ENCODE peak calls at places on chromosomes 7 and 10, in seven cellular contexts. Q is uterus; T is cardiac muscle cell; R is GM23338; I is CD8-positive, alpha-beta memory T cell; M is K562; H is mesenchymal stem cell. B is an unnamed sample. For H3K36me3, the result is how much of the 10 kb centered on the place peaks cover.

GRCh38 chr10:79050896-79051555 is 17.7 kb upstream of the ZMIZ1 start:
- DNase-seq in I (no peak), T (peak), R (no peak), H (no peak), M (no peak), Q (peak), B (no peak)

GRCh38 chr10:73183882-73184281 is 16.0 kb downstream of the FAM149B1 start:
- DNase-seq in Q (no peak), R (no peak), I (no peak), M (peak), T (peak), H (no peak), B (no peak)

GRCh38 chr7:131123991-131124629 is 203.6 kb upstream of the MKLN1 start:
- DNase-seq in H (no peak), R (no peak), T (no peak), I (no peak), Q (no peak), M (no peak), B (no peak)

GRCh38 chr7:102472126-102473041 is 6.3 kb downstream of the POLR2J start:
- DNase-seq in M (peak), R (no peak), Q (no peak), H (no peak), I (no peak), T (no peak), B (no peak)

GRCh38 chr10:15439381-15439837 is 68.3 kb upstream of the FAM171A1 start:
- DNase-seq in I (no peak), M (peak), R (peak), H (peak), Q (peak), T (peak), B (peak)

GRCh38 chr10:110355181-110355831 is 50.6 kb upstream of the SMNDC1 start:
- DNase-seq in R (no peak), Q (no peak), I (no peak), M (no peak), H (no peak), T (no peak), B (no peak)

GRCh38 chr10:42953684-42954674 is 122.9 kb upstream of the RET start:
- DNase-seq in I (no peak), H (no peak), T (no peak), R (no peak), M (no peak), Q (no peak), B (peak)

GRCh38 chr10:30413996-30414576 is 19.9 kb upstream of the MAP3K8 start:
- DNase-seq in R (peak), M (peak), I (no peak), T (peak), H (peak), Q (no peak), B (no peak)

GRCh38 chr10:46299531-46300366 is 13.0 kb downstream of the ANTXRL start:
- DNase-seq in H (no peak), T (no peak), M (no peak), Q (no peak), R (no peak), I (no peak), B (no peak)

GRCh38 chr7:117424090-117424829 is 3.0 kb downstream of the ASZ1 start:
- DNase-seq in I (no peak), H (no peak), R (no peak), T (no peak), M (no peak), Q (no peak), B (no peak)

GRCh38 chr7:15508258-15508657 is 53.6 kb downstream of the AGMO start:
- DNase-seq in H (peak), R (no peak), Q (no peak), T (peak), I (no peak), M (no peak), B (no peak)

GRCh38 chr10:114392112-114392835 is 12.0 kb downstream of the AFAP1L2 start:
- DNase-seq in M (no peak), T (no peak), H (no peak), I (no peak), Q (no peak), R (no peak), B (peak)

GRCh38 chr10:43754569-43755260 is 106.0 kb upstream of the ZNF32 start:
- DNase-seq in T (no peak), I (no peak), R (peak), H (no peak), Q (no peak), M (no peak), B (no peak)

GRCh38 chr10:3364768-3365480 is 192.3 kb upstream of the PITRM1 start:
- DNase-seq in R (no peak), H (no peak), Q (no peak), M (no peak), I (no peak), T (no peak), B (no peak)

GRCh38 chr10:75428434-75429158 is 2.8 kb upstream of the LRMDA start:
- DNase-seq in M (peak), T (no peak), I (no peak), Q (no peak), R (no peak), H (peak), B (no peak)

GRCh38 chr10:66183028-66183427 is 742.8 kb upstream of the LRRTM3 start:
- DNase-seq in M (no peak), R (no peak), H (no peak), Q (no peak), I (no peak), T (no peak), B (no peak)

GRCh38 chr7:2530076-2530967 is 10.7 kb downstream of the LFNG start:
- DNase-seq in Q (no peak), R (no peak), T (no peak), I (peak), M (peak), H (no peak), B (no peak)

GRCh38 chr7:44827567-44827966 is 20.3 kb downstream of the H2AZ2 start:
- DNase-seq in T (no peak), M (no peak), I (no peak), Q (no peak), R (no peak), H (no peak), B (no peak)

GRCh38 chr7:50140688-50141087 is 47.6 kb upstream of the ZPBP start:
- DNase-seq in Q (no peak), R (no peak), T (no peak), I (no peak), M (no peak), H (no peak), B (no peak)

GRCh38 chr7:39509912-39510311 is 56.3 kb upstream of the YAE1 start:
- DNase-seq in T (no peak), M (no peak), H (no peak), Q (no peak), R (no peak), I (no peak), B (no peak)

GRCh38 chr7:5396542-5396941 is 27.1 kb downstream of the TNRC18 start:
- DNase-seq in I (peak), H (peak), R (no peak), T (peak), Q (no peak), M (no peak), B (no peak)

GRCh38 chr10:117075064-117075463 is 63.0 kb downstream of the VAX1 start:
- DNase-seq in M (no peak), T (no peak), R (no peak), H (peak), Q (no peak), I (no peak), B (no peak)

GRCh38 chr7:134695321-134695860 is 48.7 kb downstream of the BPGM start:
- DNase-seq in I (no peak), T (peak), Q (no peak), M (no peak), R (no peak), H (no peak), B (no peak)

GRCh38 chr7:96321041-96321669 is 743 bp downstream of the SLC25A13 start:
- DNase-seq in H (peak), T (peak), R (peak), M (peak), Q (peak), I (peak), B (peak)

GRCh38 chr10:14360951-14361350 is 30.2 kb upstream of the FRMD4A start:
- DNase-seq in Q (no peak), M (no peak), T (no peak), H (no peak), I (no peak), R (no peak), B (no peak)

GRCh38 chr10:90960355-90960814 is 39.5 kb upstream of the ANKRD1 start:
- DNase-seq in T (peak), I (no peak), H (peak), R (no peak), Q (no peak), M (no peak), B (no peak)

GRCh38 chr10:94680544-94680943 is 3.0 kb upstream of the CYP2C18 start:
- DNase-seq in M (no peak), I (no peak), Q (no peak), T (no peak), R (no peak), H (no peak), B (no peak)

GRCh38 chr10:12198156-12198555 is 2.2 kb downstream of the CDC123 start:
- DNase-seq in T (no peak), H (no peak), Q (no peak), R (no peak), M (no peak), I (no peak), B (no peak)

GRCh38 chr10:12200850-12201249 is 4.9 kb downstream of the CDC123 start:
- DNase-seq in M (no peak), R (no peak), Q (no peak), H (no peak), I (no peak), T (no peak), B (no peak)

GRCh38 chr10:12202230-12202629 is 6.2 kb downstream of the CDC123 start:
- DNase-seq in H (no peak), T (no peak), M (no peak), Q (no peak), I (no peak), R (no peak), B (no peak)

GRCh38 chr10:12205082-12205481 is 9.1 kb downstream of the CDC123 start:
- DNase-seq in I (no peak), R (no peak), H (no peak), M (no peak), Q (no peak), T (no peak), B (no peak)

GRCh38 chr10:12201543-12201942 is 5.6 kb downstream of the CDC123 start:
- DNase-seq in Q (no peak), T (no peak), M (no peak), I (no peak), R (no peak), H (no peak), B (no peak)
- H3K36me3 ChIP-seq in Q (under half), T (under half), M (half or more), I (under half), R (half or more), H (under half), B (under half)

DNA sequence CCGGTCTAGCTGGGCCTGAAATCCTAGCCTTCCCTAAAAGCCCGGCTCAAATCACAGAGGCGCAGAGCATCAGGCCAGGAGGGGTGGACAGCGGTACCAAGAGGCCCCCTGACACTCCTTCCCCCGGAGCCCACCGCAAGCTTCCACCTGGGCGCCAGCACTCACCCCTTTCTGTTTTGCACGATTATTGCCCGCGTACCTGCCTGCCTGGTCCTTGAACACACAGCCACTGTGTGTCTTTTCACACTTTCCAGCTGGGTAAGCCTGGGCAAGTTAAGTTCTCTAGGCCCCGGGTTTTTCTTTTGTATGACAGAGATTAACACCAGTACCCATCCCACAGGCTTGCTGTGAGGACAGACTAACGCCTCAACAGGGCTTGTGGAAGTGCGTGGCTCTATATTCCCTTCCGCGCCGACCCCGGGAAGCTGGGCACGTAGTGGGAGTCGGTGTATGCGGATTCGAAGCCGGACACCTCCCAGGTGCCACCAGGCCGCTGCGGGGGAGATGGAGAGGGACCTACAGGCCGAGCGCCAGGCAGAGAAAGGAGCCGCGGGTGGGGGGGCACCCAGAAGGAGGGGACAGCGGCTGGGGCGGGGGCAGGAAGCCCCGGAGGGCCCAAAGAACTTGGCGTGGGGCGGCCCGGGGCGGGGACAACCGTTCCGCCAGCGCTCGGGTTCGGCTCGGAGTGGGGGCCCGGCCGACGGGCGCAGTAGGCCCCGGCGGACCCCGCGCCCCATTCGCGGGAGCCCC is 792 bp downstream of the ZNF746 start:
- DNase-seq in R (peak), T (peak), H (peak), Q (peak), M (peak), I (peak), B (no peak)
- H3K27ac ChIP-seq in R (no peak), T (peak), H (peak), Q (peak), M (peak), I (peak), B (peak)

GRCh38 chr7:32762894-32763293 is 128.7 kb downstream of the KBTBD2 start:
- DNase-seq in H (no peak), M (no peak), T (no peak), Q (no peak), I (no peak), R (peak), B (no peak)

GRCh38 chr7:32765185-32765584 is 126.4 kb downstream of the KBTBD2 start:
- DNase-seq in T (no peak), H (no peak), I (no peak), Q (no peak), R (no peak), M (no peak), B (no peak)

GRCh38 chr7:32761451-32762320 is 129.9 kb downstream of the KBTBD2 start:
- DNase-seq in H (no peak), M (no peak), R (peak), T (peak), I (no peak), Q (no peak), B (no peak)

GRCh38 chr7:32762321-32762669 is 129.3 kb downstream of the KBTBD2 start:
- DNase-seq in M (no peak), I (no peak), T (no peak), R (no peak), H (no peak), Q (no peak), B (no peak)
- H3K4me3 ChIP-seq in M (no peak), I (no peak), T (no peak), R (peak), H (peak), Q (peak), B (no peak)

GRCh38 chr7:901041-901387 is 24.7 kb downstream of the GET4 start:
- DNase-seq in R (no peak), Q (no peak), T (no peak), M (no peak), H (no peak), I (no peak), B (no peak)
- H3K36me3 ChIP-seq in R (under half), Q (under half), T (under half), M (under half), H (under half), I (under half), B (under half)

DNA sequence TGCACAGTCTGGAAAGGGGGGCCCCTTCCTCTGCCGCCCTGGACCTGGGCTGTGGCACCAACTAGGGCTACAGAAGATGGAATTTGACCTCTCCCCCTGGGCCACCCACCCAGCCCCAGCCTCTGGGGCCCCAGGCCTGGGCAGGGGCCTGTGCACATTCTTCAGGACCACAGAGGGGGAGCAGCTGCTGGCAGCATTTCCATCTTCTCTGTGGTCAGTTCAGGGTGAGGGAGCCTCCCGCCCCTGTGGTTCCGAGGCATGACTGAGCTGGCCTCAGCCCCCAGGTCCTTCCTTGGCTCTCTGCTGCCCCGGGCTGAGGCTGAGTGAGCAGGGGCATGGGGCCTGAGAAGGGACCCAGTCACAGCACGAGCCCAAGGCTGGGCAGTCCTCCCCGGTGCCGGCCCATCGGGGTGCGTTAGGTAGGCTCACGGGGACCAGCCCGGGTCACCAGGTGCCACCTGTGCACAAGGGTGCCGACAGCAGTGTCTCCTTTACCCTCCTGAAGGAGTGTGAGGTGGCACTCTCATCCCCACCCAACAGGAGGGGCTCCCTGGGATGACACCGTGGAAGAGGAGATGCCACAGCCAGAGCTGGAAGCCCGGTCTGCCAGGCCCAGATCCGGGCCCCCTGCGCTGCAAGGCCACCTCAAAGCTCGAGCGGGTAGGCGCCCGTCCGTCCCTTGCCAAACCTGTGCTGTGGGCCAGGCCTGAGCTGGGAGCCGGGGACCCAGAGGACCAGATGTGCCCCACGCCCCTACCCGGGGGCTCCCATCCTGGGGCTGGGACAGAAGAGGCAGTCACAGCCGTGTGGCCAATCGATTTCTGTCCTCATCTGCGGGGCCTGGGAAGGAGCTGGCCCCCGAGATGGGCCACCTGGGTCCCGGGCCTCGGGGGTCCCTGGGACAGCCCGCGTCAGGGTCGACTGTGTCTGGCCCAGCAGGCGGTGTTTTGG is 63.4 kb downstream of the UNCX start:
- DNase-seq in Q (no peak), H (no peak), R (no peak), M (no peak), I (no peak), T (no peak), B (no peak)
- H3K27ac ChIP-seq in Q (no peak), H (no peak), R (no peak), M (no peak), I (no peak), T (no peak), B (no peak)